ENCODE peak calls at places on chromosomes 5 and 9, in five cellular contexts. Q, I, D, E and O are unnamed samples.

GRCh38 chr9:111566234-111566633 is 33.2 kb downstream of the PTGR1 start:
- DNase-seq in I (peak; percentile 58), E (no peak), Q (no peak), D (no peak), O (no peak)

GRCh38 chr9:108057421-108058136 is 568.0 kb upstream of the KLF4 start:
- DNase-seq in I (peak; percentile 97), E (no peak), D (no peak), Q (peak; percentile 39), O (peak; percentile 42)

GRCh38 chr9:128082173-128082572 is 14.1 kb downstream of the SLC25A25 start:
- DNase-seq in I (no peak), Q (no peak), E (no peak), D (no peak), O (peak; percentile 71)

GRCh38 chr5:132662925-132663770 is 5.2 kb downstream of the IL13 start:
- DNase-seq in Q (peak; percentile 76), D (no peak), E (no peak), I (peak; percentile 14), O (no peak)

GRCh38 chr5:115309751-115310370 is 13.4 kb upstream of the CCDC112 start:
- DNase-seq in I (peak; percentile 73), D (no peak), E (no peak), Q (peak; percentile 50), O (no peak)

GRCh38 chr9:114163517-114163924 is 8.2 kb downstream of the COL27A1 start:
- DNase-seq in E (peak; percentile 89), D (peak; percentile 76), Q (no peak), I (peak; percentile 50), O (no peak)

GRCh38 chr5:178237431-178238312 is 5.1 kb upstream of the PHYKPL start:
- DNase-seq in E (no peak), Q (no peak), I (no peak), D (no peak), O (no peak)

GRCh38 chr5:140214831-140215230 is 39.8 kb downstream of the CYSTM1 start:
- DNase-seq in I (peak; percentile 62), D (no peak), Q (peak; percentile 83), E (no peak), O (no peak)

GRCh38 chr5:99033014-99033931 is 104.5 kb upstream of the CHD1 start:
- DNase-seq in E (no peak), I (no peak), D (no peak), Q (no peak), O (no peak)

GRCh38 chr9:88033303-88033702 is 59.0 kb upstream of the CDK20 start:
- DNase-seq in I (no peak), Q (no peak), E (no peak), D (no peak), O (no peak)

GRCh38 chr5:36606437-36607113 is at the start of gene SLC1A3:
- DNase-seq in Q (peak; percentile 73), I (peak; percentile 78), D (peak; percentile 17), E (peak; percentile 75), O (no peak)

GRCh38 chr5:107466233-107466769 is 204.4 kb downstream of the EFNA5 start:
- DNase-seq in Q (no peak), I (peak; percentile 97), D (no peak), E (no peak), O (no peak)

GRCh38 chr5:9356306-9356942 is 189.5 kb downstream of the SEMA5A start:
- DNase-seq in E (no peak), D (no peak), I (no peak), Q (no peak), O (no peak)

GRCh38 chr5:14216902-14217301 is 73.8 kb downstream of the TRIO start:
- DNase-seq in D (no peak), I (no peak), E (no peak), Q (no peak), O (no peak)

GRCh38 chr5:172931001-172931536 is 28.2 kb upstream of the RPL26L1 start:
- DNase-seq in E (peak; percentile 93), Q (no peak), I (peak; percentile 90), D (no peak), O (no peak)

GRCh38 chr9:15696979-15697378 is 144.1 kb downstream of the CCDC171 start:
- DNase-seq in E (no peak), I (no peak), D (no peak), Q (no peak), O (no peak)

GRCh38 chr5:116738270-116738947 is 163.8 kb upstream of the SEMA6A start:
- DNase-seq in I (no peak), E (no peak), Q (no peak), D (no peak), O (no peak)

GRCh38 chr9:133612816-133613215 is 3.6 kb upstream of the FAM163B start:
- DNase-seq in I (no peak), E (no peak), Q (no peak), D (no peak), O (no peak)

GRCh38 chr9:92730897-92731296 is 33.7 kb downstream of the BICD2 start:
- DNase-seq in E (no peak), Q (no peak), D (no peak), I (no peak), O (no peak)

GRCh38 chr9:70382709-70383605 is 31.5 kb downstream of the KLF9 start:
- DNase-seq in Q (no peak), E (no peak), I (no peak), D (no peak), O (no peak)

GRCh38 chr5:42250-42649 is 49.7 kb upstream of the PLEKHG4B start:
- DNase-seq in D (no peak), I (peak; percentile 10), E (no peak), Q (peak; percentile 21), O (no peak)

GRCh38 chr5:72459089-72459661 is 48.0 kb downstream of the ZNF366 start:
- DNase-seq in I (peak; percentile 33), D (no peak), Q (no peak), E (no peak), O (no peak)
- TF ChIP-seq CTCF in I (no peak), D (no peak), Q (no peak), E (no peak), O (no peak)

DNA sequence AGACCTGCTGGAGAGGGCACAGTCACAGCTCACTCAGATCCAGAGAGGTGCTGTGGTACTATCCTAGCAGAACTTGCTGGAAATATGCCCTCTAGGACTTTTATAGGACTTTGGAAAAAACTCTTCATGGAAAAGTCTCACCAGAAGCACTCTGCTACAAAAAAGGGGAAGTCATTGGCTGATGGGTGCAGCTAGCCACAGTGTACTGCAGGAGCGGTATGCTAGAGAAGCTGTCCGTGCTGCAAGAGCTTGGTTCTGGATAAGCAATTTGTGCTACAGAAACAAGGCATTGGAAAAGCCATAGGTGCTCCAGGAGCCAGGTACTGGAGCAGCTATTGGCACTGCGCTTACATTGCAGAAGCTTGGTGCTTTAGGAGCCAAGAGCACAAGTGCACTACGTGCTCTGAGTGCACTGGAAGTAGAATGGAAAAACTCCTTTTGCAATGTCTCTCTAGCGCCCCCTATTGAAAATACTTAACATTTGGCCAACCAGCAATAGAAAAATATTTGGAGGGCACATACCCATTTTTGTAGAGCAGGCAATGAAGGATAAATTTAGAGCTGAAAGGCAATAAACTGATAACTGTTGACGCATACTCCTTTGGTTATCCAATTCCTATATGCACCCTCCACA is 83.4 kb downstream of the MEGF10 start:
- DNase-seq in Q (peak; percentile 56), I (no peak), E (no peak), D (no peak), O (no peak)
- TF ChIP-seq CTCF in Q (peak; percentile 54), I (peak; percentile 14), E (no peak), D (no peak), O (no peak)

DNA sequence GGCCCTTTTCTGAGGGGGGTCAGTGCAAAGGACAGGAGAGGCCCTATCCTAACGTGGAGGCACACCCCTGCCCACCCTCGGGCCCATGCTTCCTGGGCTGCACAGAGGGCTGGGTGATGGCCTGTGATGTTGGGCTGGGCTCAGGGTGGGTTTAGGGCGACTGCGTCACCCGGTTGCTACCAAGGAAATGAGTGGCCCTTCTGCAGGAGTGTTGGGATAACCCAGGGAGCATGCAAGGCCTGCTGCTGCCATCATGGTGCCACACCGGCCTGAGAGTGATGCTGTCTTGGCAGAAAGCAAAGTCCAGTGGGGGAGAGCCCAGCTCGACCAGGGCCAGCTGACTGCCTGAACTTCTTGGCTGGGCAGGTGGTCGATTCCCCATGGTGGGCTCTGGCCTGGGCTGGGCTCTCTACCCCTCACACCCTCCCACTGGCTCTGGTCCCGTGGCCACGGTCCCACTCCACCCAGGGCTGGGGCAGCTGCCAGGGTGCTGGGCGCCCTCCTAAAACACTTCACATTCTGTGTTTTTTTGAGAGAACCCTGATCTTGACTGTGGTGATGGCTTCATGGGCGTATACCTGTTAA is 21.5 kb upstream of the MRNIP start:
- DNase-seq in I (no peak), Q (no peak), E (no peak), D (no peak), O (no peak)
- TF ChIP-seq CTCF in I (no peak), Q (no peak), E (no peak), D (no peak), O (no peak)

GRCh38 chr9:5509573-5509972 is 758 bp upstream of the PDCD1LG2 start:
- DNase-seq in E (no peak), D (no peak), Q (no peak), I (peak; percentile 97), O (no peak)
- TF ChIP-seq CTCF in E (no peak), D (no peak), Q (no peak), I (no peak), O (no peak)